ENCODE peak calls at places on chromosomes 4 and X, in four cellular contexts. B is GM23338, P is cardiac muscle cell, Q is uterus. W is an unnamed sample.

GRCh38 chrX:12548746-12549145 is 242.5 kb upstream of the PRPS2 start:
- DNase-seq in B (peak), P (peak), Q (no peak), W (no peak)

GRCh38 chr4:73912191-73912590 is 43.0 kb downstream of the CXCL1 start:
- DNase-seq in B (no peak), P (no peak), Q (no peak), W (no peak)

GRCh38 chr4:108166441-108167315 is 2.1 kb downstream of the LEF1 start:
- DNase-seq in B (peak), P (no peak), Q (no peak), W (no peak)

GRCh38 chrX:2442694-2443093 is 58.1 kb downstream of the DHRSX start:
- DNase-seq in B (no peak), P (no peak), Q (no peak), W (no peak)

GRCh38 chr4:70651864-70652506 is 14.3 kb downstream of the JCHAIN start:
- DNase-seq in B (peak), P (peak), Q (no peak), W (no peak)

GRCh38 chrX:101287402-101287801 is 3.7 kb downstream of the TAF7L start:
- DNase-seq in B (peak), P (peak), Q (no peak), W (no peak)

GRCh38 chr4:172515266-172515879 is 653.2 kb upstream of the GALNT7 start:
- DNase-seq in B (peak), P (no peak), Q (no peak), W (no peak)

GRCh38 chr4:65834707-65835106 is 164.4 kb upstream of the EPHA5 start:
- DNase-seq in B (no peak), P (no peak), Q (no peak), W (no peak)

GRCh38 chr4:13476915-13477314 is 7.2 kb downstream of the RAB28 start:
- DNase-seq in B (no peak), P (peak), Q (no peak), W (no peak)

GRCh38 chrX:7059214-7059838 is 88.2 kb upstream of the STS start:
- DNase-seq in B (no peak), P (no peak), Q (no peak), W (no peak)

GRCh38 chrX:107135076-107135964 is 16.7 kb upstream of the RBM41 start:
- DNase-seq in B (no peak), P (peak), Q (no peak), W (peak)

GRCh38 chr4:139568206-139568969 is 12.4 kb upstream of the SETD7 start:
- DNase-seq in B (peak), P (peak), Q (no peak), W (no peak)

DNA sequence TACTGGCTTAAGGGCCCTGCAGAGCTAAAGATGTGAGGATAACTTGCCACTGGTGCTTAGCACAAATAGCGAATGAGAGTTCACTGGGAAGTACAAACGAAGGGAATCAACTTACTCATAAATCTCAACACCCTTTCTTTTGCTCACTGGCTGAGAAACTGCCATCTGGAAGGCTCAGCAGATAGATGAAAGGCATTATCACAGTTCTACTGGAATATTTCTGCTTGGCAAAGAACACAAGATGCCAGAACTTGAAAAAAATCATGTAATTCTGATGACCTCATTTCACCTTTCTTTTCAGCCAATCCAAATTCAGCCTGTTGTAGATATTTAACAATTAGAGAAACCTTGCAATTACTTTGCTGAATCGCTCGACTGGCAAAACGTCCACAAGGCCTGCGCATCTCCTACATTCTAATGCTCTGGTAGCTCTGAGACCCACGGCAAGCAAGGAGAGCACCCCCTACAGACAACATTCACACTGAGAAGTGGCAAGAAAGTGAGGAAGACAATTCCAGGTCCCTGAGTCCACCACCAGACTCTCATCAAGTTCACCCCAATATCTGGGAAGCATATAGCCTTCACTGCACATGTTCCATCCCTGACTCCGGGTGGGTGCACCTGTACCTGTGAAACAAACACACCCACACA is 27.5 kb downstream of the TSPAN5 start:
- DNase-seq in B (peak), P (peak), Q (no peak), W (no peak)
- TF ChIP-seq CTCF in B (peak), P (peak), Q (no peak), W (no peak)

GRCh38 chr4:123553733-123554132 is 157.1 kb downstream of the SPRY1 start:
- DNase-seq in B (no peak), P (no peak), Q (no peak), W (no peak)

GRCh38 chr4:123554819-123555499 is 158.4 kb downstream of the SPRY1 start:
- DNase-seq in B (no peak), P (peak), Q (no peak), W (no peak)

GRCh38 chr4:123554263-123554662 is 157.7 kb downstream of the SPRY1 start:
- DNase-seq in B (no peak), P (peak), Q (no peak), W (no peak)

GRCh38 chr4:123555500-123556273 is 159.1 kb downstream of the SPRY1 start:
- DNase-seq in B (peak), P (peak), Q (peak), W (no peak)

DNA sequence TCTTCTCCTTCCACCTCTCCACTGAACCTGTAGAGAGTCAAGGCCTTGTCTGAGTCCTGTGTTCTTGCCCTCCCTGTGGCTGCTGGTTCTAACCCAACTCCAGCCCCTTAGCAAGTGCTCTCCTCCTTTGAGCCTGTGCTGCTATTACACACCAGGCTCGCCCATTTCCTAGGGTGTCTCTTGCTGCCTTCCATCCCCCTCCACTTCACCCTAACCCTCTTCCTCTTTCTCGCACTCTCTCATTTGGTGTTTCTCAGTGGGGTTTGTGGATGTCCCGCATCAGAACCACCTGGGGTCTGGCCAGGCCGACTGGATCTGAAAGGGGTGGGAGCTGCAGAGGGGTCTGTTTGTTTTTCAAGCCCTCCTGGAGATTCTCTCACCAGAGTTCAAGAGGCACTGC is 156.7 kb downstream of the SPRY1 start:
- DNase-seq in B (no peak), P (no peak), Q (no peak), W (no peak)
- TF ChIP-seq CTCF in B (no peak), P (no peak), Q (no peak), W (no peak)

GRCh38 chrX:154046262-154046771 is 26.6 kb upstream of the IRAK1 start:
- DNase-seq in B (no peak), P (peak), Q (peak), W (no peak)
- TF ChIP-seq CTCF in B (no peak), P (peak), Q (peak), W (no peak)

DNA sequence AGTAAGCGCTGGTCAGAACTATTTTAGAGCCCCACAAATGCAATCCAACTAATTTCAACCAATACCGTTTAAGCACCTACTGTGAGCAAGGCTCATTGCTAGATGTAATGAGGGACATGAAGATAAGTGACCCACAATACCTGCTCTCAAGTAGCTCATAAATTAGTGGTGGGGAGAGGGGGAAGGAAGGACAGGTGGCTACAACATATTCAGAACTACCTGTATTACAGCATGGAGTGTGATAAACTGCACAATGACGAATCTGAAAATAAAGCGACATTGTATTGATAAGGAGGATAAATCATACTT is 311.6 kb upstream of the DIAPH2 start:
- DNase-seq in B (no peak), P (no peak), Q (no peak), W (no peak)
- TF ChIP-seq CTCF in B (no peak), P (no peak), Q (no peak), W (no peak)

DNA sequence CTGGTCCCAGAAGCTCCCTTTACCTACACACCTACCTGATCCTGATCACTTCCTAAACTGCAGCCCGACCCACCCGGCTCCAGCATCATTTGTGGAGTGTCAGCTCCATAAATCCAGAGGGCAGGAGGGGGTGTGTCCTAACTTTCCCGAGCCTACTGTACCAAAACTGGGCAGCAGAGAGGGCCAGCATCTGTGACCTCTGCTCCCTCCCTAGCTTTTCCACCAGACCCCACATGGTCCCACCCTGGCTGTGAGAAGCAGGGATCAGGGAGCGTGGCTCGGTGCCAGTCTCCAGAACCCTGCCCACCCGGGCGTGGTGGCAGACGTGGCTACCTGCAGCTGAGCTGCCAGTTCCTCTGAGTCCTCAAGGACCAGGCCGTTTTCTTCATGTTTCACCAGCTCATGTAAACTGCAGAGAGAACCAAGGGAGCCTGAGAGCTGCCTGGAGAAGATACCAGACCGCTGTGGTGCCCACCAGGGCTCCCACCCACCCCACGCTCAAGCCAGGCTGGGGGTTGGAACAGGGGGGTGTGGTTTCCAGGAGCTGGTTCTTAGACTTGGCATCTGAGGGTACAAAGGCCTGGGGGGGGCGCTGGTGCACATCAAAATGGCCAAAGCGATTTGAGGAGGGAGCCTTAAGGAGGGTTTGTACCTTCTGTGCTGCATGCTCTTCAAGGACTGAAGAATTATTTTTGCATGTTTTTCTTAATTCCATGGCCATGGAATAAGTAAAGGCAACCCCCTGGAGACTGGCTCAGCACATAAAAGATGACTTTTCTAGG is 76.7 kb upstream of the DRD5 start:
- DNase-seq in B (peak), P (no peak), Q (no peak), W (no peak)
- TF ChIP-seq CTCF in B (peak), P (no peak), Q (no peak), W (no peak)